ENCODE peak calls at places on chromosomes 12 and 14, in seven cellular contexts. One of them, this sample, is unnamed.

GRCh38 chr12:130041983-130042812 is 120.1 kb upstream of the FZD10 start:
- DNase-seq in left ventricle myocardium inferior: no peak
- DNase-seq in mesothelial cell of epicardium: peak; percentile 55
- DNase-seq in body of pancreas: peak; percentile 23
- DNase-seq in heart right ventricle: no peak
- DNase-seq in GM10248: no peak
- DNase-seq in astrocyte of the spinal cord: no peak
- DNase-seq in this sample: no peak

GRCh38 chr12:121611306-121611705 is 15.0 kb upstream of the ORAI1 start:
- DNase-seq in left ventricle myocardium inferior: no peak
- DNase-seq in mesothelial cell of epicardium: no peak
- DNase-seq in body of pancreas: no peak
- DNase-seq in heart right ventricle: no peak
- DNase-seq in GM10248: no peak
- DNase-seq in astrocyte of the spinal cord: no peak
- DNase-seq in this sample: no peak

GRCh38 chr14:90111895-90112534 is 50.2 kb downstream of the KCNK13 start:
- DNase-seq in left ventricle myocardium inferior: no peak
- DNase-seq in mesothelial cell of epicardium: no peak
- DNase-seq in body of pancreas: no peak
- DNase-seq in heart right ventricle: no peak
- DNase-seq in GM10248: no peak
- DNase-seq in astrocyte of the spinal cord: peak; percentile 74
- DNase-seq in this sample: no peak

GRCh38 chr14:28652782-28653181 is 113.8 kb upstream of the FOXG1 start:
- DNase-seq in left ventricle myocardium inferior: no peak
- DNase-seq in mesothelial cell of epicardium: no peak
- DNase-seq in body of pancreas: no peak
- DNase-seq in heart right ventricle: no peak
- DNase-seq in GM10248: no peak
- DNase-seq in astrocyte of the spinal cord: peak; percentile 85
- DNase-seq in this sample: no peak

GRCh38 chr14:95835331-95835730 is 41.3 kb upstream of the TUNAR start:
- DNase-seq in left ventricle myocardium inferior: no peak
- DNase-seq in mesothelial cell of epicardium: no peak
- DNase-seq in body of pancreas: no peak
- DNase-seq in heart right ventricle: no peak
- DNase-seq in GM10248: no peak
- DNase-seq in astrocyte of the spinal cord: no peak
- DNase-seq in this sample: no peak

GRCh38 chr14:58863576-58864345 is 226.0 kb downstream of the DACT1 start:
- DNase-seq in left ventricle myocardium inferior: no peak
- DNase-seq in mesothelial cell of epicardium: no peak
- DNase-seq in body of pancreas: no peak
- DNase-seq in heart right ventricle: no peak
- DNase-seq in GM10248: no peak
- DNase-seq in astrocyte of the spinal cord: no peak
- DNase-seq in this sample: no peak

GRCh38 chr12:132887513-132888341 is at the start of gene CHFR:
- DNase-seq in left ventricle myocardium inferior: peak; percentile 97
- DNase-seq in mesothelial cell of epicardium: peak; percentile 90
- DNase-seq in body of pancreas: peak; percentile 98
- DNase-seq in heart right ventricle: peak; percentile 95
- DNase-seq in GM10248: peak; percentile 98
- DNase-seq in astrocyte of the spinal cord: peak; percentile 99
- DNase-seq in this sample: peak; percentile 90

GRCh38 chr12:95963104-95963503 is 20.0 kb downstream of the AMDHD1 start:
- DNase-seq in left ventricle myocardium inferior: no peak
- DNase-seq in mesothelial cell of epicardium: no peak
- DNase-seq in body of pancreas: no peak
- DNase-seq in heart right ventricle: no peak
- DNase-seq in GM10248: no peak
- DNase-seq in astrocyte of the spinal cord: no peak
- DNase-seq in this sample: no peak

GRCh38 chr14:67170706-67171105 is 18.5 kb upstream of the GARIN2 start:
- DNase-seq in left ventricle myocardium inferior: no peak
- DNase-seq in mesothelial cell of epicardium: no peak
- DNase-seq in body of pancreas: no peak
- DNase-seq in heart right ventricle: no peak
- DNase-seq in GM10248: no peak
- DNase-seq in astrocyte of the spinal cord: no peak
- DNase-seq in this sample: no peak

GRCh38 chr12:32734952-32735351 is 20.7 kb downstream of the YARS2 start:
- DNase-seq in left ventricle myocardium inferior: no peak
- DNase-seq in mesothelial cell of epicardium: no peak
- DNase-seq in body of pancreas: no peak
- DNase-seq in heart right ventricle: no peak
- DNase-seq in GM10248: no peak
- DNase-seq in astrocyte of the spinal cord: no peak
- DNase-seq in this sample: no peak

GRCh38 chr14:67729072-67729561 is 27.4 kb downstream of the RDH12 start:
- DNase-seq in left ventricle myocardium inferior: no peak
- DNase-seq in mesothelial cell of epicardium: no peak
- DNase-seq in body of pancreas: peak; percentile 48
- DNase-seq in heart right ventricle: no peak
- DNase-seq in GM10248: no peak
- DNase-seq in astrocyte of the spinal cord: no peak
- DNase-seq in this sample: no peak

GRCh38 chr14:56156096-56156495 is 37.9 kb downstream of the PELI2 start:
- DNase-seq in left ventricle myocardium inferior: no peak
- DNase-seq in mesothelial cell of epicardium: no peak
- DNase-seq in body of pancreas: no peak
- DNase-seq in heart right ventricle: no peak
- DNase-seq in GM10248: no peak
- DNase-seq in astrocyte of the spinal cord: no peak
- DNase-seq in this sample: no peak

GRCh38 chr14:101784631-101785030 is 23.1 kb downstream of the PPP2R5C start:
- DNase-seq in left ventricle myocardium inferior: no peak
- DNase-seq in mesothelial cell of epicardium: no peak
- DNase-seq in body of pancreas: no peak
- DNase-seq in heart right ventricle: no peak
- DNase-seq in GM10248: no peak
- DNase-seq in astrocyte of the spinal cord: no peak
- DNase-seq in this sample: no peak

GRCh38 chr12:122999986-123000420 is 19.5 kb downstream of the ARL6IP4 start:
- DNase-seq in left ventricle myocardium inferior: no peak
- DNase-seq in mesothelial cell of epicardium: no peak
- DNase-seq in body of pancreas: no peak
- DNase-seq in heart right ventricle: no peak
- DNase-seq in GM10248: no peak
- DNase-seq in astrocyte of the spinal cord: no peak
- DNase-seq in this sample: no peak

GRCh38 chr12:131137009-131137835 is 183.5 kb downstream of the ADGRD1 start:
- DNase-seq in left ventricle myocardium inferior: no peak
- DNase-seq in mesothelial cell of epicardium: no peak
- DNase-seq in body of pancreas: no peak
- DNase-seq in heart right ventricle: no peak
- DNase-seq in GM10248: no peak
- DNase-seq in astrocyte of the spinal cord: no peak
- DNase-seq in this sample: no peak

GRCh38 chr14:93081875-93082570 is 33.7 kb downstream of the ITPK1 start:
- DNase-seq in left ventricle myocardium inferior: no peak
- DNase-seq in mesothelial cell of epicardium: no peak
- DNase-seq in body of pancreas: no peak
- DNase-seq in heart right ventricle: no peak
- DNase-seq in GM10248: no peak
- DNase-seq in astrocyte of the spinal cord: no peak
- DNase-seq in this sample: no peak

GRCh38 chr12:64232201-64232600 is 10.1 kb upstream of the KICS2 start:
- DNase-seq in left ventricle myocardium inferior: no peak
- DNase-seq in mesothelial cell of epicardium: no peak
- DNase-seq in body of pancreas: no peak
- DNase-seq in heart right ventricle: no peak
- DNase-seq in GM10248: no peak
- DNase-seq in astrocyte of the spinal cord: no peak
- DNase-seq in this sample: no peak

GRCh38 chr12:64240781-64241180 is 18.7 kb upstream of the KICS2 start:
- DNase-seq in left ventricle myocardium inferior: no peak
- DNase-seq in mesothelial cell of epicardium: no peak
- DNase-seq in body of pancreas: no peak
- DNase-seq in heart right ventricle: no peak
- DNase-seq in GM10248: no peak
- DNase-seq in astrocyte of the spinal cord: no peak
- DNase-seq in this sample: no peak

GRCh38 chr12:64237382-64237781 is 15.3 kb upstream of the KICS2 start:
- DNase-seq in left ventricle myocardium inferior: no peak
- DNase-seq in mesothelial cell of epicardium: no peak
- DNase-seq in body of pancreas: no peak
- DNase-seq in heart right ventricle: no peak
- DNase-seq in GM10248: no peak
- DNase-seq in astrocyte of the spinal cord: no peak
- DNase-seq in this sample: no peak

DNA sequence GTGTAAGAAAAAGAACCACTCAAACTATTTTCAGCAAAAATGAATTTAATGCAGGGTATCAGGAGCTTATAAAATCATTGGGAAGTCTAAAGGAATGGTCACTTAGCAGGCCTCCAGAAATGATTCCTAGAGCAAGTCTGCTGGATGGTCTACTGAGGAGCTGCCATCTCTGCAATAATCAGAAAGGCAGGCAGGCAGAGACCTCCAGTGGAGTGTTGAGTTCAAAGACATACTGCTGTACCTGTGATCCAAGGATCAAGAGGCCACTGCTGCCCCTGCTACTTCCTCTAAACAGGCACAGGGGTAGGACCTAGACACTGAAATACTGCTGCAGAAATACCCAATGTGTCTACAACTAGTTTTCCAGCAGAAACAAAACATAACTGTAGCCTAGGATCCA is 14.5 kb upstream of the KICS2 start:
- DNase-seq in left ventricle myocardium inferior: no peak
- DNase-seq in mesothelial cell of epicardium: no peak
- DNase-seq in body of pancreas: no peak
- DNase-seq in heart right ventricle: no peak
- DNase-seq in GM10248: no peak
- DNase-seq in astrocyte of the spinal cord: peak; percentile 40
- DNase-seq in this sample: no peak
- TF ChIP-seq CTCF in left ventricle myocardium inferior: no peak
- TF ChIP-seq CTCF in mesothelial cell of epicardium: no peak
- TF ChIP-seq CTCF in body of pancreas: no peak
- TF ChIP-seq CTCF in heart right ventricle: peak; percentile 15
- TF ChIP-seq CTCF in GM10248: peak; percentile 19
- TF ChIP-seq CTCF in astrocyte of the spinal cord: peak; percentile 36
- TF ChIP-seq CTCF in this sample: no peak

GRCh38 chr12:4959381-4959780 is 49.7 kb downstream of the KCNA1 start:
- DNase-seq in left ventricle myocardium inferior: no peak
- DNase-seq in mesothelial cell of epicardium: no peak
- DNase-seq in body of pancreas: no peak
- DNase-seq in heart right ventricle: no peak
- DNase-seq in GM10248: no peak
- DNase-seq in astrocyte of the spinal cord: no peak
- DNase-seq in this sample: no peak

GRCh38 chr12:4962539-4963486 is 53.1 kb downstream of the KCNA1 start:
- DNase-seq in left ventricle myocardium inferior: no peak
- DNase-seq in mesothelial cell of epicardium: no peak
- DNase-seq in body of pancreas: no peak
- DNase-seq in heart right ventricle: no peak
- DNase-seq in GM10248: no peak
- DNase-seq in astrocyte of the spinal cord: no peak
- DNase-seq in this sample: no peak

GRCh38 chr12:4960547-4960946 is 50.8 kb downstream of the KCNA1 start:
- DNase-seq in left ventricle myocardium inferior: no peak
- DNase-seq in mesothelial cell of epicardium: no peak
- DNase-seq in body of pancreas: no peak
- DNase-seq in heart right ventricle: peak; percentile 7
- DNase-seq in GM10248: no peak
- DNase-seq in astrocyte of the spinal cord: no peak
- DNase-seq in this sample: no peak

GRCh38 chr12:4960030-4960429 is 50.3 kb downstream of the KCNA1 start:
- DNase-seq in left ventricle myocardium inferior: peak; percentile 32
- DNase-seq in mesothelial cell of epicardium: no peak
- DNase-seq in body of pancreas: no peak
- DNase-seq in heart right ventricle: peak; percentile 16
- DNase-seq in GM10248: no peak
- DNase-seq in astrocyte of the spinal cord: no peak
- DNase-seq in this sample: no peak

GRCh38 chr12:4961311-4961710 is 51.6 kb downstream of the KCNA1 start:
- DNase-seq in left ventricle myocardium inferior: no peak
- DNase-seq in mesothelial cell of epicardium: no peak
- DNase-seq in body of pancreas: no peak
- DNase-seq in heart right ventricle: no peak
- DNase-seq in GM10248: no peak
- DNase-seq in astrocyte of the spinal cord: no peak
- DNase-seq in this sample: no peak
- TF ChIP-seq CTCF in left ventricle myocardium inferior: no peak
- TF ChIP-seq CTCF in mesothelial cell of epicardium: no peak
- TF ChIP-seq CTCF in body of pancreas: no peak
- TF ChIP-seq CTCF in heart right ventricle: no peak
- TF ChIP-seq CTCF in GM10248: no peak
- TF ChIP-seq CTCF in astrocyte of the spinal cord: no peak
- TF ChIP-seq CTCF in this sample: no peak

DNA sequence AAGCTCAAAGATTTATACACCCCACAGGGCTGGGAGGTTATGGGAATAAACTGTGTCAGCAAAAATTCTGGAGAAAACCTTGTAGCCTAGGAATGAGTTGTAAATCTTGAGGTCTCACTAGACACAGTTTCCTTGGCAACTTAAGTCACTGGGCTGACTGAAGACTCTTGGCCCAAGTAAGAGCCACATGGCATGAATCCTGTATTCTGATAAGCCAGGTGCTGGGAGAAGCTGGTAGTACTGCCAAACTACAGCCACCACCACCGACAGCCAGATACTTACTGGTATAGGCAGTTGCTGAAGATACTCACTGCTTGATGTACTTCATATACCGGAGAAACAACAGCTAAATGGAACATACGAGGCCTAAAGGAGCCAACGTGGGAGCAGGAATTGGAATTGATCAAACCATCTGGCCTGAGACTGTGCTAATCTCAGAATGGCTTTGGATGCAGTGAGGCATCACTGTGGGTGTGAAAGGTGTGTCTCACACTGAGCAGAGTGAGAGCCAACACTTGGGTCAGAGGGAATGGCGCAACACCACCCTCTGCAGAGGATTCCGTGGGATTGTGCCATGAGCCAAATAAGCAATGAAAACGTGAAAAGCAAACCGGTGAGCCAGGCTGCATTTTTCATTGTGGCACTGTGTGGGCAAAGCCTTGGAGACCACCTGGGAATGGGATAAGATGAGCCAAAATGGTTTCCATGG is 102.9 kb upstream of the TMCC3 start:
- DNase-seq in left ventricle myocardium inferior: no peak
- DNase-seq in mesothelial cell of epicardium: no peak
- DNase-seq in body of pancreas: peak; percentile 4
- DNase-seq in heart right ventricle: no peak
- DNase-seq in GM10248: no peak
- DNase-seq in astrocyte of the spinal cord: no peak
- DNase-seq in this sample: no peak
- TF ChIP-seq CTCF in left ventricle myocardium inferior: no peak
- TF ChIP-seq CTCF in mesothelial cell of epicardium: no peak
- TF ChIP-seq CTCF in body of pancreas: no peak
- TF ChIP-seq CTCF in heart right ventricle: no peak
- TF ChIP-seq CTCF in GM10248: no peak
- TF ChIP-seq CTCF in astrocyte of the spinal cord: no peak
- TF ChIP-seq CTCF in this sample: no peak

DNA sequence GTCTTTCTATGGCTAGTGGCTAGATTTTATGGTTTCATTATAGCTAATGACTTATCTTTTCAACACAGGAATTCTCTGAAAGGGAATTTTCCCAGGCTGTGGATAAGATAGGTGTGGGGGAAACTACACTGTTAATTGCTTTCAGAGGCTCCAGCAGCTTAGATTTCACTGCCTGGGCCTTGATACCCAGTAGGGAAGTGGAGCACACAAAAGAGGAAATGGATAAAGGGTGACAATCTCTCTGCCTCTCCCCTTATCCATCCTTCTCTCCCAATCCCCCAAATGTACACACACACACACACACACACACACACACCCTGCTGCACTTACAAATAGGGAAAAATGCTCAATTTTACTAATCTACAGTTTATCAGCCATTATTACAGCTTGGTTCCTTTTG is 19.1 kb downstream of the SIX4 start:
- DNase-seq in left ventricle myocardium inferior: no peak
- DNase-seq in mesothelial cell of epicardium: no peak
- DNase-seq in body of pancreas: no peak
- DNase-seq in heart right ventricle: no peak
- DNase-seq in GM10248: no peak
- DNase-seq in astrocyte of the spinal cord: no peak
- DNase-seq in this sample: no peak
- TF ChIP-seq CTCF in left ventricle myocardium inferior: no peak
- TF ChIP-seq CTCF in mesothelial cell of epicardium: no peak
- TF ChIP-seq CTCF in body of pancreas: no peak
- TF ChIP-seq CTCF in heart right ventricle: no peak
- TF ChIP-seq CTCF in GM10248: no peak
- TF ChIP-seq CTCF in astrocyte of the spinal cord: no peak
- TF ChIP-seq CTCF in this sample: no peak